ENCODE peak calls at places on chromosome 3, in six cellular contexts. X is adrenal gland, B is sigmoid colon, P is breast epithelium, J is psoas muscle, F is mucosa of descending colon. M is an unnamed sample. For H3K36me3 and H3K9me3, the result is how much of the 10 kb centered on the place peaks cover.

GRCh38 chr3:72597756-72598195 is 250.5 kb downstream of the SHQ1 start:
- DNase-seq in J (no peak), B (no peak), F (no peak), X (no peak), P (no peak), M (no peak)

GRCh38 chr3:196793224-196793623 is 53.6 kb downstream of the PAK2 start:
- DNase-seq in J (no peak), X (no peak), F (no peak), B (no peak), P (no peak), M (no peak)

GRCh38 chr3:72488736-72489030 is 359.6 kb downstream of the SHQ1 start:
- DNase-seq in J (no peak), P (no peak), F (no peak), X (no peak), B (no peak), M (no peak)

GRCh38 chr3:187628169-187628568 is 42.0 kb downstream of the SST start:
- DNase-seq in B (no peak), J (no peak), F (no peak), P (no peak), X (no peak), M (no peak)

GRCh38 chr3:106242779-106243178 is 374.0 kb upstream of the CBLB start:
- DNase-seq in X (no peak), P (no peak), J (no peak), B (no peak), F (no peak), M (no peak)

GRCh38 chr3:194270627-194271458 is 80.3 kb downstream of the CPN2 start:
- DNase-seq in X (peak), F (peak), B (peak), P (peak), J (peak), M (peak)

GRCh38 chr3:27596334-27596841 is 112.2 kb upstream of the SLC4A7 start:
- DNase-seq in F (no peak), P (no peak), J (no peak), B (no peak), X (no peak), M (no peak)

GRCh38 chr3:81349941-81350340 is 411.5 kb downstream of the GBE1 start:
- DNase-seq in B (no peak), X (no peak), J (no peak), F (no peak), P (no peak), M (no peak)

GRCh38 chr3:143775401-143775970 is 72.8 kb downstream of the SLC9A9 start:
- DNase-seq in X (no peak), F (no peak), P (no peak), J (no peak), B (no peak), M (no peak)

GRCh38 chr3:139286825-139287224 is 57.0 kb upstream of the MRPS22 start:
- DNase-seq in X (peak), F (no peak), J (no peak), P (no peak), B (no peak), M (no peak)

GRCh38 chr3:139286241-139286640 is 57.6 kb upstream of the MRPS22 start:
- DNase-seq in F (no peak), J (no peak), P (no peak), X (no peak), B (no peak), M (no peak)

GRCh38 chr3:139287557-139287956 is 56.3 kb upstream of the MRPS22 start:
- DNase-seq in B (no peak), F (no peak), P (no peak), J (no peak), X (no peak), M (no peak)

GRCh38 chr3:139289866-139290524 is 53.8 kb upstream of the MRPS22 start:
- DNase-seq in J (peak), P (no peak), F (no peak), B (no peak), X (no peak), M (no peak)

DNA sequence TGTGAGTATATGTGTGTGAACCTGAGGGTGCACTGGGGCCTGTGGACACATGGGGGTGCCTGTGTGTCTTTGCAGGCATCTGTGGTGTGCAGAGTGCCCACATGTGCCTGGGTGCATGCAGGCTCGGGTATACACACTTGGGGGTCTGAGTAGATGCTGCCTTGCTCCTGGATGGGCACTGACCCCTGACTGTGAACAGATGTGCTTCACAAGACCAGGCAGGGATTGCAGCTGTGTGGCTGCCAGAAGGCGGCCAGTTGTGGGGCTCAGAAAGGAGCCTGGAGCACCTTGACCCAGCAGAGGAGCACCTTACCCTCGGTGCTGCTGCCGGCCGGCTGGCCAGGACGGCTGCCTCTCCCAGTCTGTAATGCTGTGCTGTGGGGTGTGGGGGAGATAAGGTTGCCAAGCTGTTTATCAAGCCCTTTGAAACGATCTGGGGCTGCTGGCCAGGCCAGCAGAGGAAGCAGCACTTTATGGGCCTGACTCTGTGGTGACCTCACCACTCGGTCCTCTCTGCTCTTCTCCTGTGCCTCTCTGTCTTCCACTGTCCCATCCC is 55.5 kb upstream of the MRPS22 start:
- DNase-seq in X (peak), F (no peak), P (no peak), J (no peak), B (no peak), M (no peak)
- TF ChIP-seq CTCF in X (no peak), F (no peak), P (no peak), J (no peak), B (no peak), M (no peak)

GRCh38 chr3:36852071-36852470 is 87.7 kb upstream of the DCLK3 start:
- DNase-seq in F (no peak), X (no peak), P (no peak), J (no peak), B (no peak), M (no peak)

GRCh38 chr3:36842275-36842674 is 77.9 kb upstream of the DCLK3 start:
- DNase-seq in J (no peak), B (no peak), P (no peak), F (no peak), X (no peak), M (no peak)

GRCh38 chr3:36843065-36844051 is 79.0 kb upstream of the DCLK3 start:
- DNase-seq in X (no peak), B (no peak), P (no peak), J (no peak), F (no peak), M (no peak)

GRCh38 chr3:36850743-36851142 is 86.4 kb upstream of the DCLK3 start:
- DNase-seq in J (no peak), P (no peak), F (no peak), B (no peak), X (no peak), M (no peak)

DNA sequence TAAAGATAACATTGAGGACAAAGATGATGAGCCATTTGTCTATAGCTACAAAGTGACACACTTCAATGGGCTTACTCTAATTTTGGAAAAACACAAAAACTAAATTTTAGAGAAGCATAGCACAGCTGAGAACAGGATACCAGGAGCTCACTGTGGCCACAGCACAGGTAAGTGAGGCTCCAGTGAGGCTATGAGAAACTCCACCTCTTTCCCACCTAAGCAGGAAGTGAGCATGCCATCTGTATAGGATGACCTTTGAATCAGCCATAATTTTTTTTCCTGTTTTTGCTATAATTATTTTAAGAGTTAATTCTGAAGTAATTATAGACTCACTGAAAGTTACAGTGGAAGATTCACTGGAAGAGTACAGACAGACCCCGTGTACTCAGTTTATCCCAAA is 82.1 kb upstream of the DCLK3 start:
- DNase-seq in B (no peak), P (no peak), F (no peak), X (no peak), J (no peak), M (no peak)
- H3K36me3 ChIP-seq in B (under half), P (under half), F (under half), X (under half), J (under half), M (under half)

GRCh38 chr3:90261481-90262433 is 1154.3 kb downstream of the EPHA3 start:
- DNase-seq in F (no peak), X (no peak), J (no peak), P (no peak), B (no peak), M (no peak)
- H3K9me3 ChIP-seq in F (under half), X (under half), J (under half), P (under half), B (under half), M (under half)

DNA sequence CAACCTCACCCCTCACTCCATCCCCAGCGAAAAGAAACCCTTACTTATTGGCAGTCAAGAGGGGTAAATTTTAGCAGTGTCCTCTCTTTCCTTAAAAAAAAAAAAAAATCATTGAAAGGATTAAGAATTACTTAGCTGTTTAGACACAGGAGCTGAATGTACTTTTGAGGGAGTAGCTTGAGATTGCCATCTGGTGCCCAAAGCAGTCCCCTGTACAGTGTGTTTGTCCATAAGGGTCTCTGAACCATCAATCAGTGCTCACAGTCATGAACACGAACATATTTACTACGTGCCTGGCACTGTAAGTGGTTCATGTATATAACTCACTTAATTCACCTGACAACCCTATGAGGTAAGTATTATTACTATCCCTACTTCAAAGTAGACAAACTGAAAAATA is 463.5 kb downstream of the RAP2B start:
- DNase-seq in J (no peak), X (no peak), F (no peak), B (no peak), P (no peak), M (no peak)
- TF ChIP-seq CTCF in J (no peak), X (no peak), F (no peak), B (no peak), P (no peak), M (no peak)